ENCODE peak calls at places on chromosomes 4 and X, in nine cellular contexts. One of them, this sample, is unnamed.

GRCh38 chrX:9231491-9231890 is 197.6 kb upstream of the FAM9B start:
- DNase-seq in AG10803: peak; percentile 19
- DNase-seq in RWPE2: no peak
- DNase-seq in A549: peak; percentile 60
- DNase-seq in choroid plexus epithelial cell: peak; percentile 34
- DNase-seq in AG04450: no peak
- DNase-seq in fibroblast of mammary gland: peak; percentile 54
- DNase-seq in retinal pigment epithelial cell: no peak
- DNase-seq in ovary: no peak
- DNase-seq in this sample: no peak

GRCh38 chr4:54998991-54999390 is 126.4 kb downstream of the KDR start:
- DNase-seq in A549: no peak
- DNase-seq in retinal pigment epithelial cell: peak; percentile 29
- DNase-seq in RWPE2: no peak
- DNase-seq in fibroblast of mammary gland: peak; percentile 59
- DNase-seq in AG04450: no peak
- DNase-seq in AG10803: peak; percentile 35
- DNase-seq in ovary: no peak
- DNase-seq in choroid plexus epithelial cell: peak; percentile 87
- DNase-seq in this sample: peak; percentile 87

GRCh38 chr4:2138846-2139500 is 79.8 kb downstream of the NAT8L start:
- DNase-seq in RWPE2: no peak
- DNase-seq in A549: no peak
- DNase-seq in choroid plexus epithelial cell: no peak
- DNase-seq in AG10803: no peak
- DNase-seq in AG04450: no peak
- DNase-seq in fibroblast of mammary gland: no peak
- DNase-seq in retinal pigment epithelial cell: no peak
- DNase-seq in ovary: no peak
- DNase-seq in this sample: no peak

GRCh38 chr4:76699911-76700310 is 198.0 kb downstream of the SOWAHB start:
- DNase-seq in AG04450: no peak
- DNase-seq in AG10803: no peak
- DNase-seq in A549: no peak
- DNase-seq in choroid plexus epithelial cell: peak; percentile 35
- DNase-seq in ovary: no peak
- DNase-seq in fibroblast of mammary gland: no peak
- DNase-seq in RWPE2: no peak
- DNase-seq in retinal pigment epithelial cell: no peak
- DNase-seq in this sample: no peak

GRCh38 chrX:107675823-107676555 is 47.7 kb downstream of the PRPS1 start:
- DNase-seq in RWPE2: no peak
- DNase-seq in fibroblast of mammary gland: peak; percentile 79
- DNase-seq in AG04450: no peak
- DNase-seq in AG10803: peak; percentile 50
- DNase-seq in ovary: no peak
- DNase-seq in choroid plexus epithelial cell: peak; percentile 74
- DNase-seq in retinal pigment epithelial cell: no peak
- DNase-seq in A549: no peak
- DNase-seq in this sample: peak; percentile 78

GRCh38 chrX:15299945-15300851 is 15.2 kb downstream of the ASB11 start:
- DNase-seq in choroid plexus epithelial cell: peak; percentile 38
- DNase-seq in fibroblast of mammary gland: peak; percentile 28
- DNase-seq in RWPE2: no peak
- DNase-seq in ovary: no peak
- DNase-seq in AG10803: peak; percentile 17
- DNase-seq in A549: peak; percentile 33
- DNase-seq in AG04450: no peak
- DNase-seq in retinal pigment epithelial cell: no peak
- DNase-seq in this sample: peak; percentile 52

GRCh38 chr4:57037982-57038604 is 59.4 kb downstream of the POLR2B start:
- DNase-seq in AG10803: peak; percentile 35
- DNase-seq in retinal pigment epithelial cell: no peak
- DNase-seq in choroid plexus epithelial cell: peak; percentile 73
- DNase-seq in ovary: peak; percentile 60
- DNase-seq in A549: peak; percentile 56
- DNase-seq in RWPE2: no peak
- DNase-seq in AG04450: no peak
- DNase-seq in fibroblast of mammary gland: peak; percentile 48
- DNase-seq in this sample: peak; percentile 68

GRCh38 chr4:73741140-73741749 is 876 bp downstream of the CXCL8 start:
- DNase-seq in RWPE2: no peak
- DNase-seq in A549: no peak
- DNase-seq in AG10803: no peak
- DNase-seq in AG04450: no peak
- DNase-seq in retinal pigment epithelial cell: no peak
- DNase-seq in ovary: no peak
- DNase-seq in choroid plexus epithelial cell: no peak
- DNase-seq in fibroblast of mammary gland: peak; percentile 9
- DNase-seq in this sample: no peak

GRCh38 chr4:108492816-108493595 is 127.4 kb upstream of the RPL34 start:
- DNase-seq in choroid plexus epithelial cell: peak; percentile 39
- DNase-seq in retinal pigment epithelial cell: no peak
- DNase-seq in AG04450: no peak
- DNase-seq in AG10803: peak; percentile 5
- DNase-seq in ovary: no peak
- DNase-seq in fibroblast of mammary gland: peak; percentile 31
- DNase-seq in A549: peak; percentile 2
- DNase-seq in RWPE2: no peak
- DNase-seq in this sample: no peak

GRCh38 chr4:68369474-68369805 is 19.6 kb upstream of the YTHDC1 start:
- DNase-seq in A549: peak; percentile 63
- DNase-seq in AG10803: peak; percentile 91
- DNase-seq in RWPE2: peak; percentile 87
- DNase-seq in ovary: no peak
- DNase-seq in AG04450: no peak
- DNase-seq in choroid plexus epithelial cell: no peak
- DNase-seq in retinal pigment epithelial cell: no peak
- DNase-seq in fibroblast of mammary gland: no peak
- DNase-seq in this sample: no peak

GRCh38 chr4:122890142-122890769 is 32.1 kb downstream of the NUDT6 start:
- DNase-seq in AG10803: no peak
- DNase-seq in A549: no peak
- DNase-seq in choroid plexus epithelial cell: no peak
- DNase-seq in RWPE2: no peak
- DNase-seq in ovary: no peak
- DNase-seq in AG04450: no peak
- DNase-seq in retinal pigment epithelial cell: peak; percentile 71
- DNase-seq in fibroblast of mammary gland: no peak
- DNase-seq in this sample: peak; percentile 72

GRCh38 chr4:122898370-122899150 is 23.8 kb downstream of the NUDT6 start:
- DNase-seq in AG10803: peak; percentile 91
- DNase-seq in AG04450: peak; percentile 53
- DNase-seq in RWPE2: no peak
- DNase-seq in retinal pigment epithelial cell: peak; percentile 92
- DNase-seq in ovary: no peak
- DNase-seq in choroid plexus epithelial cell: peak; percentile 87
- DNase-seq in fibroblast of mammary gland: peak; percentile 91
- DNase-seq in A549: peak; percentile 76
- DNase-seq in this sample: peak; percentile 91

GRCh38 chr4:122896270-122896669 is 26.1 kb downstream of the NUDT6 start:
- DNase-seq in AG10803: no peak
- DNase-seq in AG04450: no peak
- DNase-seq in fibroblast of mammary gland: no peak
- DNase-seq in retinal pigment epithelial cell: no peak
- DNase-seq in ovary: no peak
- DNase-seq in RWPE2: no peak
- DNase-seq in A549: no peak
- DNase-seq in choroid plexus epithelial cell: no peak
- DNase-seq in this sample: no peak

GRCh38 chr4:122895336-122895995 is 26.9 kb downstream of the NUDT6 start:
- DNase-seq in retinal pigment epithelial cell: no peak
- DNase-seq in choroid plexus epithelial cell: no peak
- DNase-seq in ovary: no peak
- DNase-seq in AG10803: no peak
- DNase-seq in fibroblast of mammary gland: peak; percentile 48
- DNase-seq in RWPE2: no peak
- DNase-seq in AG04450: no peak
- DNase-seq in A549: no peak
- DNase-seq in this sample: no peak

GRCh38 chr4:122894802-122895201 is 27.6 kb downstream of the NUDT6 start:
- DNase-seq in retinal pigment epithelial cell: peak; percentile 59
- DNase-seq in A549: peak; percentile 13
- DNase-seq in ovary: no peak
- DNase-seq in choroid plexus epithelial cell: peak; percentile 58
- DNase-seq in fibroblast of mammary gland: no peak
- DNase-seq in RWPE2: no peak
- DNase-seq in AG10803: no peak
- DNase-seq in AG04450: no peak
- DNase-seq in this sample: no peak
- TF ChIP-seq CTCF in retinal pigment epithelial cell: peak; percentile 8
- TF ChIP-seq CTCF in A549: no peak
- TF ChIP-seq CTCF in ovary: no peak
- TF ChIP-seq CTCF in choroid plexus epithelial cell: peak; percentile 22
- TF ChIP-seq CTCF in fibroblast of mammary gland: no peak
- TF ChIP-seq CTCF in RWPE2: no peak
- TF ChIP-seq CTCF in AG10803: no peak
- TF ChIP-seq CTCF in AG04450: no peak
- TF ChIP-seq CTCF in this sample: no peak

DNA sequence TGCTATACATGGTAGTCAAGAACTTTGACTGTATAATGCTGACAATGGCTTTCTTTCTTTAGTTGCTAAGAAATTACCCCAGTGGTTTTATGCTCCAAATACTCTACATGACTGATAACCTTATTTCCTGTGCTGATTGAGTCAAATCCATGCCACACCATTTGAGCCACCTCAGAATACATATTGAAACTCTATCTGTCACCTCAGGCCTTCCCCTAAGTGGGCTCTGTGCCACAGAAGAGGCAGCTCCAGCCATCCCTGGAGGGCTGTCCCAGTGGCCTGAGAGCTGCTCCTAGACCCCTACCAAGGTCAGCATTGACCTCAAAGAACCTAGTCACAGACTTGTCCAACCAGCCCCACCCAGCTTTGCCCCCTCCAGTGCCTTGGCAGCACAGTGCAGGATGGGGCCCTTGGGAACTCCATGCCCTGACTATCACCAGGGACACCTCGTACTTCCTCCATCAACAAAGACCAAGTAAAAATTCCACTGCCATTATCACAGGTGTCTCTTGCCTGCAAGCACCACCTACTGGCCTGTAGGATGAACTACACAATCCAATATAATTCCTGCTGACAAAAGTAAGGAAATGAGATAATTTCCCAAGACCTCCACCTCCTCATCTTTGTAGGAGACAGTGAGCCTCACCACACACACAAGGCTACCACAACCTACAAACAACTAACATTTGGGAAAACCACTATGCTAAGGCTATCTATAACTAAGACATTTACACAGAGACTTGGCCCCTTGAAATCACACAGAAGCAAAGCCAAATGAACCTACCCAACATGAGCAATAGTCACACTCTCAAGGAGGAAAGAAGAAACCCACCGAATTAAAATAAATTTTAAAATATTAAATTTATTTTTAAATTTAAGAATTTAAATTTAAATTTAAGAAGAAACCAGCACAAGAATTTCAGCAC is 239.9 kb downstream of the NKX6-1 start:
- DNase-seq in A549: peak; percentile 19
- DNase-seq in fibroblast of mammary gland: peak; percentile 42
- DNase-seq in RWPE2: no peak
- DNase-seq in retinal pigment epithelial cell: no peak
- DNase-seq in choroid plexus epithelial cell: peak; percentile 53
- DNase-seq in ovary: no peak
- DNase-seq in AG10803: peak; percentile 35
- DNase-seq in AG04450: no peak
- DNase-seq in this sample: peak; percentile 34
- TF ChIP-seq CTCF in A549: no peak
- TF ChIP-seq CTCF in fibroblast of mammary gland: peak; percentile 74
- TF ChIP-seq CTCF in RWPE2: peak; percentile 46
- TF ChIP-seq CTCF in retinal pigment epithelial cell: peak; percentile 74
- TF ChIP-seq CTCF in choroid plexus epithelial cell: peak; percentile 81
- TF ChIP-seq CTCF in ovary: no peak
- TF ChIP-seq CTCF in AG10803: peak; percentile 88
- TF ChIP-seq CTCF in AG04450: peak; percentile 84
- TF ChIP-seq CTCF in this sample: peak; percentile 67

GRCh38 chrX:147476008-147476407 is 435.7 kb upstream of the FMR1 start:
- DNase-seq in choroid plexus epithelial cell: peak; percentile 1
- DNase-seq in ovary: no peak
- DNase-seq in retinal pigment epithelial cell: no peak
- DNase-seq in fibroblast of mammary gland: peak; percentile 1
- DNase-seq in AG10803: no peak
- DNase-seq in AG04450: no peak
- DNase-seq in RWPE2: no peak
- DNase-seq in A549: peak; percentile 10
- DNase-seq in this sample: peak; percentile 0
- TF ChIP-seq CTCF in choroid plexus epithelial cell: no peak
- TF ChIP-seq CTCF in ovary: no peak
- TF ChIP-seq CTCF in retinal pigment epithelial cell: peak; percentile 17
- TF ChIP-seq CTCF in fibroblast of mammary gland: no peak
- TF ChIP-seq CTCF in AG10803: peak; percentile 10
- TF ChIP-seq CTCF in AG04450: no peak
- TF ChIP-seq CTCF in RWPE2: peak; percentile 44
- TF ChIP-seq CTCF in A549: peak; percentile 6
- TF ChIP-seq CTCF in this sample: no peak

GRCh38 chrX:96424007-96424406 is 260.6 kb upstream of the DIAPH2 start:
- DNase-seq in RWPE2: no peak
- DNase-seq in retinal pigment epithelial cell: no peak
- DNase-seq in A549: no peak
- DNase-seq in ovary: no peak
- DNase-seq in fibroblast of mammary gland: peak; percentile 42
- DNase-seq in AG04450: no peak
- DNase-seq in AG10803: peak; percentile 47
- DNase-seq in choroid plexus epithelial cell: peak; percentile 60
- DNase-seq in this sample: peak; percentile 49
- TF ChIP-seq CTCF in RWPE2: no peak
- TF ChIP-seq CTCF in retinal pigment epithelial cell: no peak
- TF ChIP-seq CTCF in A549: no peak
- TF ChIP-seq CTCF in ovary: no peak
- TF ChIP-seq CTCF in fibroblast of mammary gland: no peak
- TF ChIP-seq CTCF in AG04450: no peak
- TF ChIP-seq CTCF in AG10803: no peak
- TF ChIP-seq CTCF in choroid plexus epithelial cell: no peak
- TF ChIP-seq CTCF in this sample: no peak